ENCODE peak calls at places on chromosomes 1 and 21, in four cellular contexts. E is heart right ventricle, G is NCI-H2171 treated with DMSO at 0.1 percent for 48 hours, R is NCI-H774. J is an unnamed sample.

GRCh38 chr1:172394811-172395210 is 25.7 kb upstream of the C1orf105 start:
- DNase-seq in E (no peak), G (no peak), R (no peak), J (no peak)

GRCh38 chr1:167841530-167841929 is 72.4 kb downstream of the ADCY10 start:
- DNase-seq in E (no peak), G (no peak), R (no peak), J (no peak)

GRCh38 chr1:21752186-21752585 is 30.8 kb downstream of the USP48 start:
- DNase-seq in E (no peak), G (no peak), R (no peak), J (no peak)

GRCh38 chr1:84582802-84583587 is 8.8 kb upstream of the CTBS start:
- DNase-seq in E (no peak), G (peak; percentile 90), R (no peak), J (peak; percentile 80)

GRCh38 chr1:10862743-10863335 is 66.4 kb upstream of the CASZ1 start:
- DNase-seq in E (peak; percentile 53), G (no peak), R (no peak), J (no peak)

GRCh38 chr1:214445201-214445600 is 106.2 kb downstream of the PTPN14 start:
- DNase-seq in E (no peak), G (no peak), R (no peak), J (no peak)

GRCh38 chr1:167708940-167709389 is 12.8 kb upstream of the MPZL1 start:
- DNase-seq in E (no peak), G (no peak), R (no peak), J (no peak)

GRCh38 chr1:112708489-112708888 is 1.6 kb upstream of the RHOC start:
- DNase-seq in E (no peak), G (no peak), R (no peak), J (no peak)

GRCh38 chr1:231070758-231071443 is 30.8 kb upstream of the FAM89A start:
- DNase-seq in E (peak; percentile 19), G (peak; percentile 5), R (no peak), J (no peak)

GRCh38 chr21:43754948-43755781 is 20.9 kb downstream of the CSTB start:
- DNase-seq in E (no peak), G (no peak), R (no peak), J (no peak)

GRCh38 chr1:181190362-181191035 is 102.0 kb downstream of the IER5 start:
- DNase-seq in E (no peak), G (no peak), R (no peak), J (no peak)